ENCODE peak calls at places on chromosome 4, in seven cellular contexts. C is cardiac muscle cell, V is PC-3, Z is fibroblast of villous mesenchyme, A is AG09309, R is fibroblast of pulmonary artery, J is endodermal cell. G is an unnamed sample.

GRCh38 chr4:7186516-7187296 is 5.6 kb upstream of the SORCS2 start:
- DNase-seq in C (no peak), V (no peak), Z (no peak), A (no peak), R (no peak), J (no peak), G (no peak)

GRCh38 chr4:173572493-173573129 is 42.6 kb upstream of the HAND2 start:
- DNase-seq in C (no peak), V (no peak), Z (no peak), A (no peak), R (no peak), J (no peak), G (no peak)

GRCh38 chr4:143294310-143294709 is 42.4 kb upstream of the GAB1 start:
- DNase-seq in C (no peak), V (no peak), Z (peak), A (no peak), R (peak), J (no peak), G (peak)

GRCh38 chr4:36178489-36178888 is 65.8 kb downstream of the ARAP2 start:
- DNase-seq in C (no peak), V (no peak), Z (no peak), A (no peak), R (no peak), J (no peak), G (no peak)

GRCh38 chr4:11799182-11799581 is 370.5 kb upstream of the HS3ST1 start:
- DNase-seq in C (no peak), V (peak), Z (no peak), A (no peak), R (no peak), J (no peak), G (peak)

GRCh38 chr4:128388352-128388630 is 100.7 kb upstream of the PGRMC2 start:
- DNase-seq in C (no peak), V (peak), Z (no peak), A (no peak), R (no peak), J (no peak), G (no peak)

GRCh38 chr4:99062120-99062519 is 26.5 kb downstream of the ADH5 start:
- DNase-seq in C (peak), V (no peak), Z (peak), A (no peak), R (no peak), J (no peak), G (no peak)

GRCh38 chr4:74148205-74148604 is 9.7 kb upstream of the MTHFD2L start:
- DNase-seq in C (no peak), V (no peak), Z (no peak), A (no peak), R (no peak), J (no peak), G (no peak)

GRCh38 chr4:160423879-160424451 is 1321.1 kb downstream of the RAPGEF2 start:
- DNase-seq in C (no peak), V (no peak), Z (no peak), A (no peak), R (peak), J (no peak), G (no peak)

GRCh38 chr4:119149110-119149509 is 13.5 kb downstream of the MYOZ2 start:
- DNase-seq in C (no peak), V (no peak), Z (peak), A (no peak), R (peak), J (no peak), G (no peak)

GRCh38 chr4:160406426-160406825 is 1303.5 kb downstream of the RAPGEF2 start:
- DNase-seq in C (no peak), V (no peak), Z (no peak), A (no peak), R (no peak), J (peak), G (no peak)

GRCh38 chr4:68451246-68452211 is 4.3 kb downstream of the TMPRSS11E start:
- DNase-seq in C (no peak), V (peak), Z (peak), A (no peak), R (no peak), J (no peak), G (no peak)

GRCh38 chr4:174228988-174229387 is 54.5 kb downstream of the FBXO8 start:
- DNase-seq in C (no peak), V (no peak), Z (no peak), A (no peak), R (no peak), J (no peak), G (no peak)

GRCh38 chr4:10005632-10006031 is 15.7 kb downstream of the SLC2A9 start:
- DNase-seq in C (no peak), V (no peak), Z (no peak), A (no peak), R (peak), J (no peak), G (no peak)

GRCh38 chr4:80197601-80198444 is 520 bp downstream of the PRDM8 start:
- DNase-seq in C (peak), V (no peak), Z (no peak), A (no peak), R (peak), J (peak), G (no peak)

GRCh38 chr4:83631066-83631465 is 95.2 kb downstream of the GPAT3 start:
- DNase-seq in C (no peak), V (no peak), Z (peak), A (no peak), R (peak), J (no peak), G (no peak)

GRCh38 chr4:54784188-54784671 is 126.5 kb downstream of the KIT start:
- DNase-seq in C (peak), V (no peak), Z (peak), A (peak), R (peak), J (no peak), G (peak)

GRCh38 chr4:185774815-185775684 is 36.9 kb downstream of the SORBS2 start:
- DNase-seq in C (peak), V (peak), Z (peak), A (peak), R (peak), J (no peak), G (peak)

GRCh38 chr4:125169192-125169591 is 145.6 kb upstream of the FAT4 start:
- DNase-seq in C (no peak), V (no peak), Z (no peak), A (no peak), R (no peak), J (no peak), G (no peak)

GRCh38 chr4:184447664-184448063 is 26.7 kb downstream of the IRF2 start:
- DNase-seq in C (no peak), V (no peak), Z (no peak), A (no peak), R (no peak), J (peak), G (no peak)

GRCh38 chr4:141890279-141890678 is 253.9 kb downstream of the IL15 start:
- DNase-seq in C (peak), V (no peak), Z (no peak), A (no peak), R (peak), J (no peak), G (no peak)

GRCh38 chr4:38060829-38061431 is 100.7 kb downstream of the PTTG2 start:
- DNase-seq in C (peak), V (no peak), Z (peak), A (no peak), R (peak), J (no peak), G (no peak)

GRCh38 chr4:30295652-30296051 is 424.5 kb upstream of the PCDH7 start:
- DNase-seq in C (no peak), V (no peak), Z (no peak), A (no peak), R (no peak), J (peak), G (no peak)

GRCh38 chr4:165085946-165086345 is 26.7 kb downstream of the TMEM192 start:
- DNase-seq in C (no peak), V (no peak), Z (peak), A (no peak), R (peak), J (no peak), G (no peak)

GRCh38 chr4:170721812-170722373 is 632.1 kb upstream of the AADAT start:
- DNase-seq in C (no peak), V (no peak), Z (no peak), A (no peak), R (no peak), J (no peak), G (no peak)

GRCh38 chr4:25320374-25321172 is 8.0 kb downstream of the ZCCHC4 start:
- DNase-seq in C (no peak), V (peak), Z (peak), A (peak), R (peak), J (no peak), G (no peak)

GRCh38 chr4:48490012-48490679 is at the start of gene ZAR1:
- DNase-seq in C (peak), V (no peak), Z (no peak), A (no peak), R (no peak), J (peak), G (no peak)

GRCh38 chr4:62342346-62342745 is 1142.2 kb downstream of the ADGRL3 start:
- DNase-seq in C (no peak), V (peak), Z (no peak), A (no peak), R (no peak), J (no peak), G (no peak)

GRCh38 chr4:96194993-96195392 is 355.1 kb downstream of the PDHA2 start:
- DNase-seq in C (no peak), V (no peak), Z (no peak), A (no peak), R (peak), J (no peak), G (no peak)

GRCh38 chr4:145101091-145101490 is 3.0 kb downstream of the ABCE1 start:
- DNase-seq in C (no peak), V (no peak), Z (no peak), A (no peak), R (no peak), J (no peak), G (no peak)

GRCh38 chr4:38310446-38311043 is 350.3 kb downstream of the PTTG2 start:
- DNase-seq in C (no peak), V (no peak), Z (no peak), A (no peak), R (no peak), J (peak), G (no peak)

GRCh38 chr4:113384600-113384999 is 335.1 kb downstream of the ANK2 start:
- DNase-seq in C (no peak), V (peak), Z (peak), A (no peak), R (peak), J (no peak), G (no peak)

GRCh38 chr4:73653695-73654106 is 33.5 kb upstream of the RASSF6 start:
- DNase-seq in C (peak), V (peak), Z (peak), A (no peak), R (peak), J (no peak), G (peak)

GRCh38 chr4:118917582-118917981 is 28.9 kb downstream of the SYNPO2 start:
- DNase-seq in C (no peak), V (peak), Z (no peak), A (no peak), R (peak), J (no peak), G (no peak)

GRCh38 chr4:169251291-169252235 is 19.2 kb downstream of the SH3RF1 start:
- DNase-seq in C (no peak), V (peak), Z (no peak), A (no peak), R (peak), J (peak), G (peak)

GRCh38 chr4:23888421-23889319 is 1.2 kb downstream of the PPARGC1A start:
- DNase-seq in C (peak), V (no peak), Z (peak), A (no peak), R (peak), J (peak), G (peak)

GRCh38 chr4:1015179-1015578 is 3.8 kb downstream of the FGFRL1 start:
- DNase-seq in C (no peak), V (no peak), Z (no peak), A (no peak), R (no peak), J (no peak), G (no peak)
- TF ChIP-seq CTCF in C (no peak), V (no peak), Z (no peak), A (no peak), R (no peak), J (peak), G (no peak)

GRCh38 chr4:175946472-175947116 is 119.0 kb upstream of the WDR17 start:
- DNase-seq in C (no peak), V (no peak), Z (no peak), A (no peak), R (peak), J (no peak), G (no peak)
- H3K4me3 ChIP-seq in C (no peak), V (no peak), Z (no peak), A (no peak), R (peak), J (no peak), G (no peak)

GRCh38 chr4:183141997-183142396 is 42.9 kb downstream of the WWC2 start:
- DNase-seq in C (no peak), V (peak), Z (no peak), A (no peak), R (no peak), J (no peak), G (no peak)
- TF ChIP-seq CTCF in C (peak), V (no peak), Z (peak), A (no peak), R (no peak), J (no peak), G (no peak)

GRCh38 chr4:146621-147020 is 22.3 kb downstream of the ZNF718 start:
- DNase-seq in C (no peak), V (no peak), Z (no peak), A (no peak), R (no peak), J (no peak), G (no peak)
- H3K4me3 ChIP-seq in C (no peak), V (no peak), Z (no peak), A (no peak), R (no peak), J (peak), G (no peak)

DNA sequence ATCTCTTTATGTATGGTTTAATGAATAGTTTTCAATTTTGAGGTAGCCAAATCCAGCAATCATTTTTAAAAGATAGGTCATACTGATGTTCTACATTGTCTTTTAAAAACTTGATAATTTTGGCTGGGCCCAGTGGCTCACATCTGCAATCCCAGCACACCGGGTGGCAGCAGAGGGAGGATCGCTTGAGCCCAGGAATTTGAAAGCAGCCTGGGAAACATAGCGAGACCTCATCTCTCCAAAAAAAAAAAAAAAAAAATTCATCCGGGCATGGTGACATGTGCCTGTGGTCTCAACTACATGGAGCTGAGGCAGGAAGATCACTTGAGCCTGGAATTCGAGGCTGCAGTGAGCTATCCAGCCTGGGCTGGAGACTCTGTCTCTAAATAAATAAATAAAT is 419.8 kb downstream of the GALNTL6 start:
- DNase-seq in C (peak), V (no peak), Z (no peak), A (no peak), R (no peak), J (peak), G (no peak)
- TF ChIP-seq CTCF in C (no peak), V (no peak), Z (no peak), A (no peak), R (no peak), J (peak), G (no peak)

DNA sequence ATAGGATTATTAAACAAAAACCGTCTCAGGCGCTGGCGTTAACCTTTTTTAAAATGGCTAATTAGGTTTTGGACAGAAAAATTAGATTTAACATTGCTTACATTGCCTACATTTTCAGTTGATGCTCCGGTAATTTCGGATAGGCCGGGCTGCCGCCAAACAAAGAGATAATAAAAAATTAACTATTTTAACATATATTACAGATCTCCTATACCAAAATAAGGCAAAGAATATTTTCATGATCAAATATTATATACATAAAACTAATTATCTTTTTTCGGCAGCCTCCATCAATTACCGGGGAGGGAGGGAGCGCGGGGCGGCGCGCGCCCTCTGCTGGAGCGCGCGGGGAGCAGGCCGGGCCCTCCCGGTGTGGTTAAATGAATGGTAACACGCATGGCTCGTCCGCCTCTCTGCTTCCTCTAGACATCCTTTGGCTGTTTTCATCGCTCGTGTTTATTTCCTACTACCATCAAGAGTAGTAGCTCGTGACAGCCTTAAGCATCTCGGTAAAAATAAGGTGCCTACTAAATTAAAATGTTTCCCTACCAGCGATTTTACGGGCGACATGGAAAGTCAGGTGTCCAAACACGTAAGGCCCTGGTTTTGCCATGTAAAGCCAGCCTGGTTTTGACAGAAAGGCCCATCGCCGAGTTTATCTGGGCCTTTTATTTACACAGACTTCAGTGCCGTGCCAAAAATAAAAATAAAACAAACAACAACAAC is 52.4 kb upstream of the TMEM33 start:
- DNase-seq in C (peak), V (peak), Z (peak), A (no peak), R (peak), J (peak), G (peak)
- H3K4me3 ChIP-seq in C (peak), V (no peak), Z (no peak), A (no peak), R (peak), J (peak), G (peak)

G was measured in colonic mucosa.